ENCODE peak calls at places on chromosome 12, in seven cellular contexts. C, Y, Z, P, Q, N and K are unnamed samples.

GRCh38 chr12:132118876-132119275 is 25.2 kb downstream of the DDX51 start:
- DNase-seq in C (no peak), Y (no peak), Z (no peak), P (no peak), Q (no peak), N (no peak), K (no peak)

GRCh38 chr12:87667378-87667777 is 361.8 kb downstream of the C12orf50 start:
- DNase-seq in C (peak; percentile 66), Y (no peak), Z (no peak), P (no peak), Q (no peak), N (no peak), K (no peak)

GRCh38 chr12:46492471-46493351 is 120.1 kb upstream of the SLC38A2 start:
- DNase-seq in C (peak; percentile 71), Y (no peak), Z (no peak), P (no peak), Q (no peak), N (no peak), K (no peak)

GRCh38 chr12:57454566-57455373 is at the start of gene INHBE:
- DNase-seq in C (peak; percentile 6), Y (no peak), Z (no peak), P (no peak), Q (no peak), N (no peak), K (no peak)

GRCh38 chr12:19415563-19415962 is 23.7 kb upstream of the AEBP2 start:
- DNase-seq in C (no peak), Y (no peak), Z (no peak), P (no peak), Q (no peak), N (no peak), K (no peak)

GRCh38 chr12:51632598-51632997 is 41.6 kb downstream of the SCN8A start:
- DNase-seq in C (no peak), Y (no peak), Z (no peak), P (no peak), Q (no peak), N (no peak), K (no peak)

GRCh38 chr12:124457287-124458219 is 109.9 kb downstream of the NCOR2 start:
- DNase-seq in C (peak; percentile 57), Y (no peak), Z (no peak), P (peak; percentile 33), Q (no peak), N (peak; percentile 29), K (peak; percentile 87)

GRCh38 chr12:75632452-75632851 is 121.0 kb upstream of the KRR1 start:
- DNase-seq in C (no peak), Y (no peak), Z (no peak), P (no peak), Q (no peak), N (no peak), K (no peak)

GRCh38 chr12:53380797-53381738 is 1.1 kb downstream of the SP1 start:
- DNase-seq in C (peak; percentile 81), Y (no peak), Z (no peak), P (no peak), Q (no peak), N (no peak), K (no peak)

GRCh38 chr12:14756331-14757143 is 46.7 kb downstream of the WBP11 start:
- DNase-seq in C (no peak), Y (no peak), Z (no peak), P (no peak), Q (no peak), N (no peak), K (no peak)

GRCh38 chr12:6607751-6608591 is 792 bp upstream of the CHD4 start:
- DNase-seq in C (peak; percentile 67), Y (peak; percentile 95), Z (no peak), P (peak; percentile 57), Q (peak; percentile 60), N (peak; percentile 51), K (no peak)

GRCh38 chr12:389138-390096 is at the start of gene KDM5A:
- DNase-seq in C (no peak), Y (no peak), Z (no peak), P (peak; percentile 88), Q (peak; percentile 71), N (peak; percentile 87), K (peak; percentile 80)

GRCh38 chr12:70645494-70646317 is 8.5 kb upstream of the PTPRB start:
- DNase-seq in C (peak; percentile 87), Y (no peak), Z (no peak), P (peak; percentile 33), Q (peak; percentile 37), N (no peak), K (no peak)

GRCh38 chr12:53225635-53226424 is 6.2 kb downstream of the RARG start:
- DNase-seq in C (no peak), Y (no peak), Z (no peak), P (no peak), Q (no peak), N (no peak), K (no peak)

GRCh38 chr12:102539651-102540553 is 59.5 kb upstream of the IGF1 start:
- DNase-seq in C (peak; percentile 95), Y (no peak), Z (no peak), P (no peak), Q (no peak), N (no peak), K (no peak)

GRCh38 chr12:112963227-112963861 is 15.0 kb upstream of the OAS2 start:
- DNase-seq in C (no peak), Y (no peak), Z (no peak), P (no peak), Q (no peak), N (no peak), K (no peak)

GRCh38 chr12:70854871-70855578 is 65.5 kb downstream of the PTPRR start:
- DNase-seq in C (no peak), Y (no peak), Z (no peak), P (no peak), Q (no peak), N (no peak), K (no peak)